ENCODE peak calls at places on chromosomes 7 and 10, in five cellular contexts. One of them, this sample, is unnamed.

GRCh38 chr7:1530946-1531262 is 402 bp downstream of the MAFK start:
- DNase-seq in mesendoderm: no peak
- DNase-seq in IMR-90: no peak
- DNase-seq in mesenchymal stem cell: no peak
- DNase-seq in H9: no peak
- DNase-seq in this sample: no peak

GRCh38 chr7:66344166-66344565 is 139.0 kb downstream of the TPST1 start:
- DNase-seq in mesendoderm: no peak
- DNase-seq in IMR-90: peak; percentile 71
- DNase-seq in mesenchymal stem cell: peak; percentile 47
- DNase-seq in H9: no peak
- DNase-seq in this sample: no peak

GRCh38 chr10:110840225-110840922 is 31.4 kb upstream of the PDCD4 start:
- DNase-seq in mesendoderm: no peak
- DNase-seq in IMR-90: no peak
- DNase-seq in mesenchymal stem cell: no peak
- DNase-seq in H9: no peak
- DNase-seq in this sample: no peak

GRCh38 chr7:92916751-92917369 is 80.5 kb upstream of the CDK6 start:
- DNase-seq in mesendoderm: peak; percentile 97
- DNase-seq in IMR-90: peak; percentile 44
- DNase-seq in mesenchymal stem cell: peak; percentile 20
- DNase-seq in H9: peak; percentile 41
- DNase-seq in this sample: peak; percentile 64

GRCh38 chr10:75982611-75983369 is 551.4 kb downstream of the LRMDA start:
- DNase-seq in mesendoderm: no peak
- DNase-seq in IMR-90: peak; percentile 6
- DNase-seq in mesenchymal stem cell: peak; percentile 9
- DNase-seq in H9: no peak
- DNase-seq in this sample: no peak

GRCh38 chr7:98613601-98614425 is 3.3 kb upstream of the NPTX2 start:
- DNase-seq in mesendoderm: peak; percentile 67
- DNase-seq in IMR-90: peak; percentile 10
- DNase-seq in mesenchymal stem cell: peak; percentile 18
- DNase-seq in H9: no peak
- DNase-seq in this sample: peak; percentile 84

GRCh38 chr10:95280637-95281036 is 10.2 kb downstream of the PDLIM1 start:
- DNase-seq in mesendoderm: no peak
- DNase-seq in IMR-90: no peak
- DNase-seq in mesenchymal stem cell: no peak
- DNase-seq in H9: no peak
- DNase-seq in this sample: no peak

GRCh38 chr10:123398756-123399155 is 244.6 kb downstream of the BUB3 start:
- DNase-seq in mesendoderm: no peak
- DNase-seq in IMR-90: no peak
- DNase-seq in mesenchymal stem cell: no peak
- DNase-seq in H9: no peak
- DNase-seq in this sample: no peak

GRCh38 chr10:84360634-84361365 is 32.4 kb downstream of the CCSER2 start:
- DNase-seq in mesendoderm: peak; percentile 40
- DNase-seq in IMR-90: peak; percentile 34
- DNase-seq in mesenchymal stem cell: peak; percentile 60
- DNase-seq in H9: no peak
- DNase-seq in this sample: no peak

GRCh38 chr10:96360766-96361165 is 2.0 kb upstream of the OPALIN start:
- DNase-seq in mesendoderm: no peak
- DNase-seq in IMR-90: no peak
- DNase-seq in mesenchymal stem cell: no peak
- DNase-seq in H9: no peak
- DNase-seq in this sample: no peak

GRCh38 chr10:96360331-96360730 is 1.5 kb upstream of the OPALIN start:
- DNase-seq in mesendoderm: no peak
- DNase-seq in IMR-90: no peak
- DNase-seq in mesenchymal stem cell: no peak
- DNase-seq in H9: no peak
- DNase-seq in this sample: no peak

GRCh38 chr10:96359616-96360015 is 814 bp upstream of the OPALIN start:
- DNase-seq in mesendoderm: no peak
- DNase-seq in IMR-90: no peak
- DNase-seq in mesenchymal stem cell: no peak
- DNase-seq in H9: no peak
- DNase-seq in this sample: no peak

GRCh38 chr10:96357038-96357620 is 1.7 kb downstream of the OPALIN start:
- DNase-seq in mesendoderm: no peak
- DNase-seq in IMR-90: no peak
- DNase-seq in mesenchymal stem cell: no peak
- DNase-seq in H9: no peak
- DNase-seq in this sample: no peak

GRCh38 chr10:96358851-96359540 is at the start of gene OPALIN:
- DNase-seq in mesendoderm: no peak
- DNase-seq in IMR-90: no peak
- DNase-seq in mesenchymal stem cell: no peak
- DNase-seq in H9: no peak
- DNase-seq in this sample: no peak
- H3K4ac ChIP-seq in mesendoderm: no peak within 1 kb of the TSS
- H3K4ac ChIP-seq in IMR-90: no peak within 1 kb of the TSS
- H3K4ac ChIP-seq in mesenchymal stem cell: no peak within 1 kb of the TSS
- H3K4ac ChIP-seq in H9: no peak within 1 kb of the TSS
- H3K4ac ChIP-seq in this sample: no peak within 1 kb of the TSS

GRCh38 chr10:79229830-79230562 is 117.3 kb upstream of the PPIF start:
- DNase-seq in mesendoderm: peak; percentile 93
- DNase-seq in IMR-90: peak; percentile 46
- DNase-seq in mesenchymal stem cell: peak; percentile 50
- DNase-seq in H9: peak; percentile 87
- DNase-seq in this sample: peak; percentile 55
- H3K4ac ChIP-seq in mesendoderm: no peak overlapping the region
- H3K4ac ChIP-seq in IMR-90: no peak overlapping the region
- H3K4ac ChIP-seq in mesenchymal stem cell: no peak overlapping the region
- H3K4ac ChIP-seq in H9: no peak overlapping the region
- H3K4ac ChIP-seq in this sample: no peak overlapping the region

DNA sequence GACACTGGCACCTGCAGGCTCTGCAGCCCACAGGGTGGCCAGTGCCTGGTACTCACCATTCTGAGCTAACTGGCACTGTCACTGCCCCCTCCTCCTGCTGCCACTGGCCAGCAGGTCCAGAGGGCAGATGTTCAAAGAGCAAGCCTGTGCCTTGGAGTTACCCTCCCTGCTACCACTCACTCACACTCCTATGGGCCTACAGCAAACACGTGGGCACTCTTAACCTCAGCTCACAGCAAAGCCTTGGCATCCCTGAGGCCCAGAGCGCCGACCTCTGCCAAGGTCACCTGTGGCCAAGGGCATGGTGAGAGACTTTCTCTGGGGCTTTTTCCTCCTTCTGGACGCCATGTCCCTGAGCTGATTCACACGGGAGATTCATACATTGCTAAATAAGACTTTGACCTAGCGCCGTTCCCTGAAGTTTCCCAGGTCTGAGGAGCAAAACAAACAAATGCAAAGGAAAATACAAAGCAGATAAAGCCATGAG is 270.0 kb upstream of the PPP2R2D start:
- DNase-seq in mesendoderm: no peak
- DNase-seq in IMR-90: no peak
- DNase-seq in mesenchymal stem cell: no peak
- DNase-seq in H9: no peak
- DNase-seq in this sample: no peak
- H3K4ac ChIP-seq in mesendoderm: no peak overlapping the region
- H3K4ac ChIP-seq in IMR-90: no peak overlapping the region
- H3K4ac ChIP-seq in mesenchymal stem cell: no peak overlapping the region
- H3K4ac ChIP-seq in H9: no peak overlapping the region
- H3K4ac ChIP-seq in this sample: no peak overlapping the region

GRCh38 chr10:71212249-71213126 is at the start of gene UNC5B:
- DNase-seq in mesendoderm: peak; percentile 94
- DNase-seq in IMR-90: peak; percentile 85
- DNase-seq in mesenchymal stem cell: peak; percentile 90
- DNase-seq in H9: peak; percentile 87
- DNase-seq in this sample: peak; percentile 93
- H3K4ac ChIP-seq in mesendoderm: peak within 1 kb of the TSS; percentile 41
- H3K4ac ChIP-seq in IMR-90: peak within 1 kb of the TSS; percentile 52
- H3K4ac ChIP-seq in mesenchymal stem cell: peak within 1 kb of the TSS; percentile 15
- H3K4ac ChIP-seq in H9: no peak within 1 kb of the TSS
- H3K4ac ChIP-seq in this sample: no peak within 1 kb of the TSS

GRCh38 chr10:124916585-124917167 is 25.2 kb upstream of the ZRANB1 start:
- DNase-seq in mesendoderm: peak; percentile 98
- DNase-seq in IMR-90: peak; percentile 94
- DNase-seq in mesenchymal stem cell: peak; percentile 97
- DNase-seq in H9: peak; percentile 96
- DNase-seq in this sample: peak; percentile 92
- H3K4ac ChIP-seq in mesendoderm: peak overlapping the region; percentile 93
- H3K4ac ChIP-seq in IMR-90: peak overlapping the region; percentile 66
- H3K4ac ChIP-seq in mesenchymal stem cell: no peak overlapping the region
- H3K4ac ChIP-seq in H9: no peak overlapping the region
- H3K4ac ChIP-seq in this sample: no peak overlapping the region

DNA sequence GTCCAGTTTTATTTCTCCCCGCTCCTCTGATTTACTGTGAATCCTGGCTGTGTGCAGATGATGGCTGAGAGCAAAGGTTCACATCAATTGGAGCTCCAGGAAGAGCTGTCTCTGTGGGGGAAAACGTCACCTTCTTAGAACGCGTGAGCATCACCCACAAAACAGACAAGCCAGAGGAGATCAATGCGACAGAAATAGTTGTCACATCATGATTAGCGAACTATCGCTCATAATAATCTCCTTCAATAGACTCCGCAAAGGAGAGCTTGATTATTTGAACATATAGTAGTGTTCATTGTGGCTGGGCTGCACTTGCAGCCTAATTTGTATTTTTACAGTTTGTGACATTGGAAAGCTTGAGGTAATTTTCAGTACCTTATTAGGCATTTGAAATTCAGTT is 276.9 kb upstream of the PFKP start:
- DNase-seq in mesendoderm: no peak
- DNase-seq in IMR-90: no peak
- DNase-seq in mesenchymal stem cell: no peak
- DNase-seq in H9: no peak
- DNase-seq in this sample: no peak
- H3K4ac ChIP-seq in mesendoderm: no peak overlapping the region
- H3K4ac ChIP-seq in IMR-90: no peak overlapping the region
- H3K4ac ChIP-seq in mesenchymal stem cell: no peak overlapping the region
- H3K4ac ChIP-seq in H9: no peak overlapping the region
- H3K4ac ChIP-seq in this sample: no peak overlapping the region

GRCh38 chr7:41808541-41808940 is 105.7 kb upstream of the INHBA start:
- DNase-seq in mesendoderm: peak; percentile 25
- DNase-seq in IMR-90: no peak
- DNase-seq in mesenchymal stem cell: no peak
- DNase-seq in H9: peak; percentile 87
- DNase-seq in this sample: no peak

GRCh38 chr7:41809081-41809480 is 106.2 kb upstream of the INHBA start:
- DNase-seq in mesendoderm: no peak
- DNase-seq in IMR-90: no peak
- DNase-seq in mesenchymal stem cell: no peak
- DNase-seq in H9: no peak
- DNase-seq in this sample: no peak

GRCh38 chr7:41803569-41803968 is 100.7 kb upstream of the INHBA start:
- DNase-seq in mesendoderm: no peak
- DNase-seq in IMR-90: no peak
- DNase-seq in mesenchymal stem cell: no peak
- DNase-seq in H9: no peak
- DNase-seq in this sample: no peak
- H3K4ac ChIP-seq in mesendoderm: no peak overlapping the region
- H3K4ac ChIP-seq in IMR-90: no peak overlapping the region
- H3K4ac ChIP-seq in mesenchymal stem cell: no peak overlapping the region
- H3K4ac ChIP-seq in H9: no peak overlapping the region
- H3K4ac ChIP-seq in this sample: no peak overlapping the region